ENCODE peak calls at places on chromosomes 4 and X, in five cellular contexts. I, O, Z, Y and K are unnamed samples.

GRCh38 chr4:158729716-158730559 is 6.7 kb upstream of the PPID start:
- DNase-seq in I (peak; percentile 46), O (peak; percentile 46), Z (peak; percentile 80), Y (peak; percentile 14), K (peak; percentile 63)

GRCh38 chrX:1207496-1208025 is 4.9 kb downstream of the CRLF2 start:
- DNase-seq in I (no peak), O (no peak), Z (no peak), Y (no peak), K (no peak)

GRCh38 chr4:105194328-105195231 is 47.9 kb downstream of the TET2 start:
- DNase-seq in I (no peak), O (no peak), Z (peak; percentile 29), Y (no peak), K (no peak)

GRCh38 chr4:30103455-30103854 is 616.7 kb upstream of the PCDH7 start:
- DNase-seq in I (no peak), O (no peak), Z (peak; percentile 18), Y (no peak), K (no peak)

GRCh38 chrX:153414838-153415552 is 3.7 kb downstream of the ZFP92 start:
- DNase-seq in I (no peak), O (no peak), Z (peak; percentile 2), Y (no peak), K (no peak)

GRCh38 chrX:78092296-78092695 is 11.8 kb upstream of the PGK1 start:
- DNase-seq in I (no peak), O (no peak), Z (peak; percentile 73), Y (no peak), K (no peak)

GRCh38 chr4:70706516-70706915 is 15.2 kb upstream of the RUFY3 start:
- DNase-seq in I (no peak), O (no peak), Z (no peak), Y (no peak), K (no peak)

GRCh38 chrX:71283409-71284143 is at the start of gene NONO:
- DNase-seq in I (peak; percentile 89), O (peak; percentile 98), Z (peak; percentile 99), Y (peak; percentile 58), K (peak; percentile 86)

GRCh38 chr4:107559653-107560052 is 160.4 kb downstream of the PAPSS1 start:
- DNase-seq in I (no peak), O (no peak), Z (no peak), Y (no peak), K (no peak)

GRCh38 chrX:153882086-153882498 is 3.9 kb downstream of the L1CAM start:
- DNase-seq in I (no peak), O (no peak), Z (no peak), Y (no peak), K (no peak)

GRCh38 chr4:26726655-26727387 is 133.8 kb upstream of the STIM2 start:
- DNase-seq in I (no peak), O (no peak), Z (no peak), Y (no peak), K (no peak)

GRCh38 chr4:8348071-8348470 is 78.5 kb downstream of the HTRA3 start:
- DNase-seq in I (no peak), O (no peak), Z (no peak), Y (no peak), K (no peak)

GRCh38 chr4:2492970-2493369 is 24.1 kb downstream of the RNF4 start:
- DNase-seq in I (no peak), O (no peak), Z (no peak), Y (no peak), K (no peak)

GRCh38 chr4:102675142-102675541 is 85.6 kb downstream of the MANBA start:
- DNase-seq in I (no peak), O (no peak), Z (peak; percentile 12), Y (no peak), K (no peak)

GRCh38 chrX:20974326-20974725 is 399.9 kb upstream of the CNKSR2 start:
- DNase-seq in I (no peak), O (no peak), Z (peak; percentile 16), Y (no peak), K (no peak)

GRCh38 chr4:174304664-174305063 is 21.0 kb downstream of the CEP44 start:
- DNase-seq in I (no peak), O (no peak), Z (no peak), Y (no peak), K (no peak)

GRCh38 chr4:94722748-94723147 is 35.0 kb upstream of the BMPR1B start:
- DNase-seq in I (no peak), O (no peak), Z (no peak), Y (no peak), K (no peak)

GRCh38 chr4:159212675-159213297 is 109.9 kb downstream of the RAPGEF2 start:
- DNase-seq in I (no peak), O (no peak), Z (no peak), Y (no peak), K (no peak)

GRCh38 chrX:87392369-87392768 is 125.2 kb upstream of the KLHL4 start:
- DNase-seq in I (no peak), O (no peak), Z (no peak), Y (no peak), K (no peak)

GRCh38 chrX:88101968-88102367 is 584.4 kb downstream of the KLHL4 start:
- DNase-seq in I (no peak), O (no peak), Z (no peak), Y (no peak), K (no peak)